ENCODE peak calls at places on chromosome 11, in four cellular contexts. S is tibial artery, O is neural crest cell, Z is B cell. C is an unnamed sample.

GRCh38 chr11:118648291-118648690 is 31.2 kb downstream of the TREH start:
- DNase-seq in Z (no peak), S (no peak), O (no peak), C (no peak)

GRCh38 chr11:66546966-66547661 is 411 bp downstream of the ACTN3 start:
- DNase-seq in S (no peak), Z (no peak), O (no peak), C (no peak)

GRCh38 chr11:93773045-93773477 is 11.0 kb upstream of the MED17 start:
- DNase-seq in S (no peak), O (no peak), Z (no peak), C (no peak)

GRCh38 chr11:47330002-47330911 is 22.2 kb downstream of the MYBPC3 start:
- DNase-seq in Z (no peak), O (no peak), S (no peak), C (no peak)

GRCh38 chr11:1742371-1742770 is 8.0 kb downstream of the IFITM10 start:
- DNase-seq in O (no peak), Z (no peak), S (no peak), C (no peak)

GRCh38 chr11:1194231-1194976 is 28.5 kb upstream of the MUC5B start:
- DNase-seq in S (peak), O (no peak), Z (peak), C (no peak)

GRCh38 chr11:71582309-71582895 is at the start of gene KRTAP5-11:
- DNase-seq in O (no peak), Z (no peak), S (no peak), C (no peak)

GRCh38 chr11:120945042-120945441 is 78.9 kb upstream of the TBCEL start:
- DNase-seq in Z (no peak), O (no peak), S (no peak), C (no peak)

GRCh38 chr11:77959434-77959833 is 35.0 kb downstream of the INTS4 start:
- DNase-seq in Z (no peak), S (no peak), O (no peak), C (no peak)

GRCh38 chr11:41985799-41986198 is 526.3 kb upstream of the LRRC4C start:
- DNase-seq in S (no peak), Z (no peak), O (no peak), C (no peak)

GRCh38 chr11:120057028-120057330 is 80.9 kb downstream of the TRIM29 start:
- DNase-seq in S (no peak), Z (no peak), O (no peak), C (no peak)

GRCh38 chr11:32881286-32881685 is 11.3 kb upstream of the QSER1 start:
- DNase-seq in S (no peak), O (no peak), Z (no peak), C (no peak)

DNA sequence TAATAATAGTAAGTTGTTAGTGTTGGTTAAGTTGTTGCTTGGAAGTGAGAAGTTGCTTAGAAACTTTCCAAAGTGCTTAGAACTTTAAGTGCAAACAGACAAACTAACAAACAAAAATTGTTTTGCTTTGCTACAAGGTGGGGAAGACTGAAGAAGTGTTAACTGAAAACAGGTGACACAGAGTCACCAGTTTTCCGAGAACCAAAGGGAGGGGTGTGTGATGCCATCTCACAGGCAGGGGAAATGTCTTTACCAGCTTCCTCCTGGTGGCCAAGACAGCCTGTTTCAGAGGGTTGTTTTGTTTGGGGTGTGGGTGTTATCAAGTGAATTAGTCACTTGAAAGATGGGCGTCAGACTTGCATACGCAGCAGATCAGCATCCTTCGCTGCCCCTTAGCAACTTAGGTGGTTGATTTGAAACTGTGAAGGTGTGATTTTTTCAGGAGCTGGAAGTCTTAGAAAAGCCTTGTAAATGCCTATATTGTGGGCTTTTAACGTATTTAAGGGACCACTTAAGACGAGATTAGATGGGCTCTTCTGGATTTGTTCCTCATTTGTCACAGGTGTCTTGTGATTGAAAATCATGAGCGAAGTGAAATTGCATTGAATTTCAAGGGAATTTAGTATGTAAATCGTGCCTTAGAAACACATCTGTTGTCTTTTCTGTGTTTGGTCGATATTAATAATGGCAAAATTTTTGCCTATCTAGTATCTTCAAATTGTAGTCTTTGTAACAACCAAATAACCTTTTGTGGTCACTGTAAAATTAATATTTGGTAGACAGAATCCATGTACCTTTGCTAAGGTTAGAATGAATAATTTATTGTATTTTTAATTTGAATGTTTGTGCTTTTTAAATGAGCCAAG is 2.7 kb downstream of the NEAT1 start:
- DNase-seq in Z (peak), S (peak), O (no peak), C (peak)
- TF ChIP-seq CTCF in Z (peak), S (no peak), O (peak), C (no peak)

GRCh38 chr11:122711362-122711761 is 55.8 kb downstream of the UBASH3B start:
- DNase-seq in O (no peak), S (no peak), Z (no peak), C (no peak)

GRCh38 chr11:122709042-122709760 is 53.7 kb downstream of the UBASH3B start:
- DNase-seq in Z (no peak), S (no peak), O (no peak), C (no peak)

GRCh38 chr11:122714484-122714883 is 59.0 kb downstream of the UBASH3B start:
- DNase-seq in O (no peak), Z (peak), S (peak), C (no peak)

GRCh38 chr11:122714021-122714420 is 58.5 kb downstream of the UBASH3B start:
- DNase-seq in O (no peak), S (no peak), Z (peak), C (peak)

GRCh38 chr11:122711831-122712378 is 56.4 kb downstream of the UBASH3B start:
- DNase-seq in S (no peak), O (no peak), Z (no peak), C (no peak)
- TF ChIP-seq CTCF in S (no peak), O (no peak), Z (no peak), C (no peak)

GRCh38 chr11:11451501-11452005 is 98.5 kb upstream of the CSNK2A3 start:
- DNase-seq in Z (no peak), O (no peak), S (no peak), C (no peak)
- TF ChIP-seq CTCF in Z (no peak), O (no peak), S (no peak), C (no peak)

GRCh38 chr11:14907411-14908213 is 15.6 kb upstream of the CYP2R1 start:
- DNase-seq in Z (peak), O (peak), S (peak), C (peak)

GRCh38 chr11:14906614-14907392 is 14.8 kb upstream of the CYP2R1 start:
- DNase-seq in S (no peak), O (no peak), Z (peak), C (peak)

GRCh38 chr11:14905104-14906033 is 13.3 kb upstream of the CYP2R1 start:
- DNase-seq in Z (peak), S (peak), O (no peak), C (peak)

GRCh38 chr11:14904745-14905103 is 12.7 kb upstream of the CYP2R1 start:
- DNase-seq in S (peak), Z (peak), O (no peak), C (peak)

DNA sequence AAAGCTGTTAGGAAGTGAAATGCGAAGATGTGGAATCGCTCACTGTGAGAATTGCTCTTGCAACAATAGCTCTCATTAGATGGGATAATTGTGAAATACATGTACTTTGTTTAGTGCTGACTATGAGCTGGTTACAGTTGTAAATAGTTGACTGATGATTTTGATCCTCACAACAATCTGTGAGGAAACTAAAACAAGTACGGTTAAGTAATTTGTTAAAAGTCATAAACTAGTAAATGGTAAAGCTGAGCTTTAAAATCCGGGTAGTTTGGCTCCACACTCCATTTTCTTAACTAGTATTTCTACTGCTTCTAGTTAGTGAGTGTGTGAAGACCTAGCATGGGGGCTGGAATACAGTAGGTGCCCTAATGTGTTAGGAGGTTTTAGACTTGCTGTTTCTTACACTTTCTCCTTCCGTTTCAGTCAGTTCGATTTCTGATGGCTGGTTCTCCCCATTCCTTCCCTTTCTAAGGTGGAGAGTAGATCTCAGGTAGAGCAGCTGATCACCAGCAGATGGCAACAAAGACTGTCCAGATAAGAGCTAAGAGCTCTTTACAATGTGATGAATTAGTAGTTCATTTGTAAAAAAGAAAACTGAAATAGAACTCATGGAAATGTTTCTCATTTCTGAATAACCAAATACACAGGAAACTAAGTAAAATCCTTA is 16.3 kb upstream of the CYP2R1 start:
- DNase-seq in S (no peak), O (no peak), Z (peak), C (peak)
- TF ChIP-seq CTCF in S (peak), O (peak), Z (peak), C (peak)

GRCh38 chr11:40381481-40381880 is 1078.0 kb downstream of the LRRC4C start:
- DNase-seq in S (no peak), O (no peak), Z (no peak), C (no peak)
- TF ChIP-seq CTCF in S (no peak), O (no peak), Z (no peak), C (no peak)

GRCh38 chr11:94925422-94926270 is 47.7 kb downstream of the CWC15 start:
- DNase-seq in Z (no peak), S (no peak), O (no peak), C (no peak)

GRCh38 chr11:94926271-94926625 is 47.1 kb downstream of the CWC15 start:
- DNase-seq in Z (no peak), O (no peak), S (no peak), C (no peak)

GRCh38 chr11:94924074-94925031 is 49.0 kb downstream of the CWC15 start:
- DNase-seq in O (no peak), Z (no peak), S (no peak), C (peak)

GRCh38 chr11:94928146-94928995 is 45.0 kb downstream of the CWC15 start:
- DNase-seq in Z (no peak), O (no peak), S (no peak), C (no peak)

DNA sequence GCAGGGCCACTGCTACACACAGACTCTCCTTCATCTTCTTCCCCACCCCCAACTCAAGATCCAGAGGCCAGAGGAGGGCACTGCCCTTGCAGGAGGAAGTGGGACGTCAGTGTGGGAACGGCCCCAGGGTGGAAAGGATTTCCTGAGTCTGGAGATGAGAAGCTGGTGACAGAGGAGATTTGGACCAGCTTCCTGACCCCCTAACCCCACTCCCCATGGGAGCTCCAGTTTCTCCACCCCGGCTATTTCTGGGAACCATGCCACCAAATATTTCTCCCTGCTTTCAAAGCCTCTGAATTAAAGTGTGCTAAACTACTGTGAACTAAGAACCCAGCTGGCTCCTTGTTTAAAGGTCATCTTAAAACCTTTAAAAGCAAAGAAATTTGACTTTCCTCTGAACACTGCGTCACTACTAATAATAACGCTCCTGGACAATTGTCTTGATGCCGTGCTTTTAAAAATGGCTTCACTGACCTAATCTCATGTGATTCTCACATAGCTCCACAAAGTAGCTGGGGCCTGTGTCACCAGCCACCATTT is 46.6 kb downstream of the CWC15 start:
- DNase-seq in S (peak), Z (no peak), O (peak), C (no peak)
- TF ChIP-seq CTCF in S (no peak), Z (no peak), O (no peak), C (no peak)

DNA sequence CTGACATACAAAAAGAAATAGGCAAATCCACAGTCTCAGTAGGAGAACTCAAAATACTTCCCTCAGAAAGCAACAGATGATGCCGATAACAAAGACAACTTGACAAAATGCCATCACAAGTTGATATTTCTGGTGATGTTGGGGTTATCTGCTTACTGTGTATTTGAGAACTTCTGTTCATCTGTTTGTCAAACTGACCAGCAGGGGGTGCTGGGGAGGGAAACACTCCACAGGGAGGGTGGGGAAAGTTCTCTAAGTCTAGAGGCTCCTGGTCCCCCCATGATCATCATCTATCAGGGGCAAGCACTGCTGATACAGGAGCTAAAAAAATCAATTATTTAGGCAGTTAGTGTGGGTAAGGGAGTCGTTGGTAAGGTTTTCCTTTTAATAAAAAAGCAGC is 19.2 kb downstream of the GLYATL1 start:
- DNase-seq in O (no peak), Z (peak), S (peak), C (peak)
- TF ChIP-seq CTCF in O (peak), Z (peak), S (no peak), C (peak)

DNA sequence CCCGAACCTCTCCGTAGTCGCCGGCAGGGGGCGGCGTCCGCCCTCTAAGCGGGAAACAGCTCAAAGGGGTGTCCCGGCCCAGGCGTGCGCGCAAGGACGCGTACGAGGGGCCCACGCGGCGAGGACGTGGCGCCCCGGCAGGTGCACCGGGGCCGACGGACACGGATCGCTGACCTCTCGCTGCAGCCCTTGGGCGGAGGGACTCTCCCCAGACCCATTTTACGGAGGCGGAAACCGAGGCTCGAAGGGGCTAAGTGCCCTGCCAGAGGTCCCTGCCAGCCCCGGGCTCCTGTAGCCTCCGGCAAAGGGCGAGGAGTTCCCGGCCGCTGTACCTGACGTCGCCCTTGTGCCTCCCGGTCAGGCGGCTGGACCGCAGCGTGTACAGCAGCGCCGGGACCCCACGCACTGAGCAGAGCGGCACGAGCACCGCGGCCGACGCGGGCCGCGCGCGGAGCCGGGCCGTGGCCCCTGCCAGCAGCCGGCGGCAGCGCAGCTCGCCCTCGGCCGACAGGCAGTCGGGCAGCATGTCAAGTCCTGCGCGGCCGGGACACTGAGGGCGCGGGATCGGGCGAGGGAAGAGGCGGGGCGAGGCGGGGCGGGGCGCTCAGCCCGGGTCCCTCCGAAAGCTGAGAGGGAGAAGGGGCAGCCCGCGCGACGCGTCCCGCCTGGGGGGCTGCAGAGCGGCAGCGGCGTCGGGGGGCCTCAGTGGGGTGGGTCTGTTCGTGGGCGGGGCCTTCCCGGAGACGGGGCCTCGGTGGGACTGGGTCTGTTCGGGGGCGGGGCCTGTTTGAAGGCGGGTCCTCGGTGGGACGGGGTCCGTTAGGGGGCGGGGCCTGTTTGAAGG is at the start of gene NUDT8:
- DNase-seq in Z (peak), O (peak), S (peak), C (peak)
- TF ChIP-seq CTCF in Z (peak), O (peak), S (peak), C (peak)